ENCODE peak calls at places on chromosomes 6 and 20, in ten cellular contexts. W is astrocyte of the cerebellum; J is NCI-H2029 treated with DMSO at 0.1 percent for 48 hours; U is cerebellum; L is upper lobe of right lung; F is heart right ventricle; Z is NCI-H1092; D is fibroblast of mammary gland; T is iris pigment epithelial cell; Q is stimulated activated CD8-positive, alpha-beta memory T cell treated with anti-CD3 and anti-CD28 coated beads, Interleukin-15, amount 100 ng/mL, for 24 hours. X is an unnamed sample.

GRCh38 chr20:25076201-25076600 is 5.7 kb downstream of the VSX1 start:
- DNase-seq in Z (no peak), T (no peak), L (no peak), Q (no peak), D (no peak), W (no peak), U (no peak), F (no peak), J (no peak), X (no peak)

GRCh38 chr6:1336246-1336843 is 24.4 kb downstream of the FOXQ1 start:
- DNase-seq in Q (no peak), Z (no peak), F (no peak), W (no peak), T (no peak), L (no peak), J (no peak), U (peak; percentile 24), D (no peak), X (no peak)

GRCh38 chr6:130307752-130308361 is 58.0 kb upstream of the TMEM200A start:
- DNase-seq in Q (no peak), Z (no peak), F (no peak), U (no peak), W (peak; percentile 26), L (no peak), J (no peak), T (peak; percentile 84), D (peak; percentile 82), X (peak; percentile 34)

GRCh38 chr6:147503587-147503986 is 4.9 kb upstream of the SAMD5 start:
- DNase-seq in Q (no peak), J (no peak), U (no peak), L (no peak), T (no peak), Z (no peak), F (no peak), W (no peak), D (no peak), X (no peak)

GRCh38 chr20:34083137-34083536 is 28.9 kb downstream of the EIF2S2 start:
- DNase-seq in F (peak; percentile 84), D (peak; percentile 95), J (peak; percentile 96), Q (no peak), U (peak; percentile 65), Z (no peak), W (peak; percentile 90), T (peak; percentile 95), L (peak; percentile 90), X (no peak)

GRCh38 chr20:41587956-41588355 is 30.2 kb downstream of the CHD6 start:
- DNase-seq in J (no peak), Z (no peak), D (peak; percentile 84), F (no peak), Q (no peak), U (no peak), W (peak; percentile 68), L (no peak), T (peak; percentile 72), X (no peak)

GRCh38 chr20:23301436-23302050 is 49.0 kb upstream of the NXT1 start:
- DNase-seq in U (no peak), Q (no peak), Z (no peak), W (no peak), L (no peak), D (no peak), J (no peak), F (no peak), T (no peak), X (no peak)

GRCh38 chr20:24331939-24332338 is 137.5 kb upstream of the SYNDIG1 start:
- DNase-seq in D (no peak), F (no peak), T (no peak), Z (no peak), W (no peak), Q (no peak), U (no peak), J (no peak), L (no peak), X (no peak)

GRCh38 chr6:104638841-104639290 is 220.9 kb downstream of the HACE1 start:
- DNase-seq in Z (no peak), W (no peak), D (peak; percentile 73), U (no peak), L (no peak), F (no peak), J (no peak), Q (no peak), T (peak; percentile 84), X (no peak)

GRCh38 chr6:43286995-43287716 is 10.9 kb upstream of the SLC22A7 start:
- DNase-seq in L (no peak), U (no peak), Q (no peak), D (no peak), F (no peak), Z (peak; percentile 11), J (no peak), T (no peak), W (no peak), X (no peak)

GRCh38 chr6:138455746-138456392 is 43.4 kb downstream of the NHSL1 start:
- DNase-seq in Z (no peak), W (peak; percentile 27), U (no peak), Q (no peak), J (no peak), L (no peak), T (peak; percentile 70), F (no peak), D (peak; percentile 82), X (no peak)

GRCh38 chr20:32189691-32190607 is 17.6 kb downstream of the PLAGL2 start:
- DNase-seq in L (peak; percentile 74), U (peak; percentile 45), D (peak; percentile 30), F (peak; percentile 40), J (no peak), Q (peak; percentile 21), Z (peak; percentile 58), T (peak; percentile 36), W (no peak), X (no peak)

GRCh38 chr6:56995347-56995746 is 40.4 kb downstream of the BEND6 start:
- DNase-seq in D (no peak), F (no peak), Z (no peak), J (no peak), T (no peak), U (no peak), L (no peak), Q (no peak), W (no peak), X (no peak)

GRCh38 chr6:37514377-37514776 is 14.7 kb upstream of the CCDC167 start:
- DNase-seq in L (no peak), U (no peak), D (peak; percentile 72), Q (no peak), J (no peak), W (no peak), T (peak; percentile 58), Z (no peak), F (no peak), X (no peak)

GRCh38 chr6:26431258-26432162 is 8.8 kb upstream of the BTN3A3 start:
- DNase-seq in W (no peak), D (peak; percentile 94), T (peak; percentile 59), F (no peak), L (no peak), Z (no peak), Q (no peak), J (no peak), U (no peak), X (no peak)

GRCh38 chr20:62208061-62208804 is 11.8 kb downstream of the HRH3 start:
- DNase-seq in L (no peak), Z (no peak), J (no peak), Q (no peak), U (no peak), T (no peak), W (no peak), F (no peak), D (no peak), X (no peak)